ENCODE peak calls at places on chromosomes 13 and 19, in eight cellular contexts. One of them, this sample, is unnamed.

GRCh38 chr13:113671066-113672001 is 4.3 kb downstream of the GRK1 start:
- DNase-seq in endothelial cell of umbilical vein: no peak
- DNase-seq in GM12892: no peak
- DNase-seq in transverse colon: peak
- DNase-seq in GM23338: no peak
- DNase-seq in suprapubic skin: peak
- DNase-seq in H1: no peak
- DNase-seq in Panc1: no peak
- DNase-seq in this sample: peak

GRCh38 chr13:61908906-61909305 is 493.3 kb upstream of the PCDH20 start:
- DNase-seq in endothelial cell of umbilical vein: no peak
- DNase-seq in GM12892: no peak
- DNase-seq in transverse colon: no peak
- DNase-seq in GM23338: peak
- DNase-seq in suprapubic skin: no peak
- DNase-seq in H1: no peak
- DNase-seq in Panc1: no peak
- DNase-seq in this sample: no peak

GRCh38 chr19:35416331-35416730 is 31.7 kb upstream of the FFAR2 start:
- DNase-seq in endothelial cell of umbilical vein: no peak
- DNase-seq in GM12892: no peak
- DNase-seq in transverse colon: no peak
- DNase-seq in GM23338: no peak
- DNase-seq in suprapubic skin: no peak
- DNase-seq in H1: no peak
- DNase-seq in Panc1: no peak
- DNase-seq in this sample: no peak

GRCh38 chr19:40223135-40223822 is 3.2 kb downstream of the CCNP start:
- DNase-seq in endothelial cell of umbilical vein: no peak
- DNase-seq in GM12892: no peak
- DNase-seq in transverse colon: peak
- DNase-seq in GM23338: peak
- DNase-seq in suprapubic skin: no peak
- DNase-seq in H1: peak
- DNase-seq in Panc1: no peak
- DNase-seq in this sample: peak

GRCh38 chr13:107244241-107244640 is 676.3 kb upstream of the ARGLU1 start:
- DNase-seq in endothelial cell of umbilical vein: no peak
- DNase-seq in GM12892: no peak
- DNase-seq in transverse colon: no peak
- DNase-seq in GM23338: no peak
- DNase-seq in suprapubic skin: no peak
- DNase-seq in H1: no peak
- DNase-seq in Panc1: no peak
- DNase-seq in this sample: no peak

GRCh38 chr19:39246951-39247669 is 1.5 kb downstream of the IFNL4 start:
- DNase-seq in endothelial cell of umbilical vein: peak
- DNase-seq in GM12892: no peak
- DNase-seq in transverse colon: peak
- DNase-seq in GM23338: peak
- DNase-seq in suprapubic skin: no peak
- DNase-seq in H1: no peak
- DNase-seq in Panc1: no peak
- DNase-seq in this sample: no peak

GRCh38 chr19:45667620-45668341 is at the start of gene GIPR:
- DNase-seq in endothelial cell of umbilical vein: no peak
- DNase-seq in GM12892: peak
- DNase-seq in transverse colon: peak
- DNase-seq in GM23338: peak
- DNase-seq in suprapubic skin: no peak
- DNase-seq in H1: no peak
- DNase-seq in Panc1: no peak
- DNase-seq in this sample: peak

GRCh38 chr13:112447761-112448603 is 71.8 kb downstream of the SPACA7 start:
- DNase-seq in endothelial cell of umbilical vein: no peak
- DNase-seq in GM12892: no peak
- DNase-seq in transverse colon: no peak
- DNase-seq in GM23338: no peak
- DNase-seq in suprapubic skin: peak
- DNase-seq in H1: no peak
- DNase-seq in Panc1: no peak
- DNase-seq in this sample: peak

GRCh38 chr13:106089251-106089940 is 446.1 kb downstream of the EFNB2 start:
- DNase-seq in endothelial cell of umbilical vein: no peak
- DNase-seq in GM12892: no peak
- DNase-seq in transverse colon: no peak
- DNase-seq in GM23338: no peak
- DNase-seq in suprapubic skin: no peak
- DNase-seq in H1: no peak
- DNase-seq in Panc1: no peak
- DNase-seq in this sample: no peak

GRCh38 chr13:41827507-41828213 is 133.2 kb downstream of the VWA8 start:
- DNase-seq in endothelial cell of umbilical vein: peak
- DNase-seq in GM12892: no peak
- DNase-seq in transverse colon: no peak
- DNase-seq in GM23338: no peak
- DNase-seq in suprapubic skin: no peak
- DNase-seq in H1: no peak
- DNase-seq in Panc1: peak
- DNase-seq in this sample: no peak

GRCh38 chr13:103164239-103164638 is 98.0 kb upstream of the SLC10A2 start:
- DNase-seq in endothelial cell of umbilical vein: no peak
- DNase-seq in GM12892: no peak
- DNase-seq in transverse colon: no peak
- DNase-seq in GM23338: no peak
- DNase-seq in suprapubic skin: no peak
- DNase-seq in H1: no peak
- DNase-seq in Panc1: no peak
- DNase-seq in this sample: no peak

GRCh38 chr13:44439615-44440014 is 66.0 kb downstream of the SERP2 start:
- DNase-seq in endothelial cell of umbilical vein: peak
- DNase-seq in GM12892: no peak
- DNase-seq in transverse colon: no peak
- DNase-seq in GM23338: no peak
- DNase-seq in suprapubic skin: no peak
- DNase-seq in H1: no peak
- DNase-seq in Panc1: no peak
- DNase-seq in this sample: no peak
- TF ChIP-seq POLR2AphosphoS5 in endothelial cell of umbilical vein: no peak
- TF ChIP-seq POLR2AphosphoS5 in GM12892: no peak
- TF ChIP-seq POLR2AphosphoS5 in transverse colon: no peak
- TF ChIP-seq POLR2AphosphoS5 in GM23338: no peak
- TF ChIP-seq POLR2AphosphoS5 in suprapubic skin: no peak
- TF ChIP-seq POLR2AphosphoS5 in H1: no peak
- TF ChIP-seq POLR2AphosphoS5 in Panc1: no peak
- TF ChIP-seq POLR2AphosphoS5 in this sample: no peak

DNA sequence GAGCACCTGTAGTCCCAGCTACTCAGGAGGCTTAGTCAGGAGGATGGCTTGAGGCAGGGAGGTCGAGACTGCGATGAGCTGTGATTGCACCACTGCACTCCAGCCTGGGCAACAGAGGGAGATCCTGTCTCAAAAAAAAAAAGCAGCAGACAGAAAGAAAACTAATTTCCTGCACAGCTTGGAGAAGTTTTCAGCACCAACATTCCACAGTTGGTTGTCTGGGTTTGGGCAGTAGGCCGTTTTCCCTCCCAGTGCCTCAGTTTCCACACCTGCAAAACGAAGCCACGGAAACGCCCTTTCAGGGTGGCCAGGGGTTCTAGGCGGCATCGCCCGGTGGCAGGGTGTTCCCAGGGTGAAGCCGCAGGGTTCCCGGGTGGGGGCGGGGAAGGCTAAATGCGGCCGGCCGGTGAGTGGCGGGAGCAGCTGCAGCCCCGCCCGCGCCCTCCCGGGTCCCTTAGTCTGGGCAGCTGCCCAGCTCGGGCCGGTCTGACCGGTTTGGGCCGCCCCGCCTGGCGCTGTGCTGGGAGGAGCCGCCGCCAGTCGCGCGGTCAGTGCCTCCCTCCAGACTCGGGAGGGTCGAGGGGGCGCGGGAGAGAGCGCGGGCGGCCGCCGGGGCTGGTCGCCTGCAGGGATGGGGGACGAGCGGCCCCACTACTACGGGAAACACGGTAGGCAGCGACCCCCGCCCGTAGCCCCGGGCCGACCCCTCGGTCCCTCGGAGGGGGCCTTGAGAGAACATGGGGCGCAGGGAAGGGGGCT is at the start of gene SLC44A2:
- DNase-seq in endothelial cell of umbilical vein: peak
- DNase-seq in GM12892: no peak
- DNase-seq in transverse colon: peak
- DNase-seq in GM23338: peak
- DNase-seq in suprapubic skin: peak
- DNase-seq in H1: no peak
- DNase-seq in Panc1: no peak
- DNase-seq in this sample: peak
- TF ChIP-seq POLR2AphosphoS5 in endothelial cell of umbilical vein: peak
- TF ChIP-seq POLR2AphosphoS5 in GM12892: no peak
- TF ChIP-seq POLR2AphosphoS5 in transverse colon: peak
- TF ChIP-seq POLR2AphosphoS5 in GM23338: peak
- TF ChIP-seq POLR2AphosphoS5 in suprapubic skin: peak
- TF ChIP-seq POLR2AphosphoS5 in H1: peak
- TF ChIP-seq POLR2AphosphoS5 in Panc1: no peak
- TF ChIP-seq POLR2AphosphoS5 in this sample: peak

DNA sequence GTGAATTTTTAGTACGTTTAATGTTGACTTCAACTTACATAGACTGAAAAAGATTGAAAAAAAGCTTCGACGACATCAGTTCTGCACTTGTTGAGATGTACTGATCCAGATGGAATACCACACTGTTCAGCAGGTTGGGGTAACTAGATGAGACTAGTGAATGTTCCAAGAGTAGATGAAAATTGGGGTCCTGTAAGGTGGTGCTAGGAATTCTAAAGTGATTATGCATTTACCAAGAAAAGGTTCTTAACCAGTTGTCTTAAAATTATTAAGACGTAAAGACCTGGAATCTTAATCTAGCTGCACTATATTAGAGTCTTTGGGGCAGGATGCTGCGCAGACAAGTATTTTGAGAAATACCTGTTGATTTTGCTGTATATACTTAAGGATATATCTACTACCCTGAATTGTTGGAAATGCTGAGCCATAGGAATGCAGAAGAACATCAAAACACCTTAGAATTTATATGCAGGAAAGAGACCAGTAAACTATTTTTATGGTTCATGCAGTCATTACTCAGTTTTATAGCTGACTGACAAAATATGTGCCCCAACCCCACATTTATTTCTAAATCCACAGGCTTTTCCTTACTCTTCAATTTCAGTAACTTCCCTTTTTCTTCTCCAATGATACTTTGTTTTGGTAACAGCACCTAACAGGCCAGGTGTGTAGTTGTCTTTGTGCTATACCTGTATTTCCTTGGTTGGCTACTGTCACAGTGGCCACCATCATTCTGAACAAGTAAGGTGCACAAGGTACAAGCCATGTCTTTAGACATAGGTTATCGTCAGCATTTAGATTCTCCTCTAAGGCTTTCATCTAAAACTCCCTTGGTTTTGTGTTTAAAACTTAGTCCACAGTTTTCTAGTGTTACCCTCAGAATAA is 8.6 kb downstream of the MIR17HG start:
- DNase-seq in endothelial cell of umbilical vein: no peak
- DNase-seq in GM12892: no peak
- DNase-seq in transverse colon: no peak
- DNase-seq in GM23338: no peak
- DNase-seq in suprapubic skin: no peak
- DNase-seq in H1: no peak
- DNase-seq in Panc1: no peak
- DNase-seq in this sample: no peak
- TF ChIP-seq POLR2AphosphoS5 in endothelial cell of umbilical vein: no peak
- TF ChIP-seq POLR2AphosphoS5 in GM12892: peak
- TF ChIP-seq POLR2AphosphoS5 in transverse colon: no peak
- TF ChIP-seq POLR2AphosphoS5 in GM23338: peak
- TF ChIP-seq POLR2AphosphoS5 in suprapubic skin: no peak
- TF ChIP-seq POLR2AphosphoS5 in H1: peak
- TF ChIP-seq POLR2AphosphoS5 in Panc1: peak
- TF ChIP-seq POLR2AphosphoS5 in this sample: no peak

GRCh38 chr13:98450495-98451167 is 126.3 kb downstream of the STK24 start:
- DNase-seq in endothelial cell of umbilical vein: no peak
- DNase-seq in GM12892: no peak
- DNase-seq in transverse colon: no peak
- DNase-seq in GM23338: peak
- DNase-seq in suprapubic skin: no peak
- DNase-seq in H1: no peak
- DNase-seq in Panc1: no peak
- DNase-seq in this sample: no peak
- TF ChIP-seq POLR2AphosphoS5 in endothelial cell of umbilical vein: no peak
- TF ChIP-seq POLR2AphosphoS5 in GM12892: no peak
- TF ChIP-seq POLR2AphosphoS5 in transverse colon: no peak
- TF ChIP-seq POLR2AphosphoS5 in GM23338: no peak
- TF ChIP-seq POLR2AphosphoS5 in suprapubic skin: peak
- TF ChIP-seq POLR2AphosphoS5 in H1: peak
- TF ChIP-seq POLR2AphosphoS5 in Panc1: no peak
- TF ChIP-seq POLR2AphosphoS5 in this sample: no peak

GRCh38 chr19:7927605-7928333 is 1.8 kb upstream of the CTXN1 start:
- DNase-seq in endothelial cell of umbilical vein: no peak
- DNase-seq in GM12892: no peak
- DNase-seq in transverse colon: no peak
- DNase-seq in GM23338: no peak
- DNase-seq in suprapubic skin: peak
- DNase-seq in H1: no peak
- DNase-seq in Panc1: no peak
- DNase-seq in this sample: no peak
- TF ChIP-seq POLR2AphosphoS5 in endothelial cell of umbilical vein: peak
- TF ChIP-seq POLR2AphosphoS5 in GM12892: peak
- TF ChIP-seq POLR2AphosphoS5 in transverse colon: no peak
- TF ChIP-seq POLR2AphosphoS5 in GM23338: no peak
- TF ChIP-seq POLR2AphosphoS5 in suprapubic skin: no peak
- TF ChIP-seq POLR2AphosphoS5 in H1: no peak
- TF ChIP-seq POLR2AphosphoS5 in Panc1: peak
- TF ChIP-seq POLR2AphosphoS5 in this sample: no peak

DNA sequence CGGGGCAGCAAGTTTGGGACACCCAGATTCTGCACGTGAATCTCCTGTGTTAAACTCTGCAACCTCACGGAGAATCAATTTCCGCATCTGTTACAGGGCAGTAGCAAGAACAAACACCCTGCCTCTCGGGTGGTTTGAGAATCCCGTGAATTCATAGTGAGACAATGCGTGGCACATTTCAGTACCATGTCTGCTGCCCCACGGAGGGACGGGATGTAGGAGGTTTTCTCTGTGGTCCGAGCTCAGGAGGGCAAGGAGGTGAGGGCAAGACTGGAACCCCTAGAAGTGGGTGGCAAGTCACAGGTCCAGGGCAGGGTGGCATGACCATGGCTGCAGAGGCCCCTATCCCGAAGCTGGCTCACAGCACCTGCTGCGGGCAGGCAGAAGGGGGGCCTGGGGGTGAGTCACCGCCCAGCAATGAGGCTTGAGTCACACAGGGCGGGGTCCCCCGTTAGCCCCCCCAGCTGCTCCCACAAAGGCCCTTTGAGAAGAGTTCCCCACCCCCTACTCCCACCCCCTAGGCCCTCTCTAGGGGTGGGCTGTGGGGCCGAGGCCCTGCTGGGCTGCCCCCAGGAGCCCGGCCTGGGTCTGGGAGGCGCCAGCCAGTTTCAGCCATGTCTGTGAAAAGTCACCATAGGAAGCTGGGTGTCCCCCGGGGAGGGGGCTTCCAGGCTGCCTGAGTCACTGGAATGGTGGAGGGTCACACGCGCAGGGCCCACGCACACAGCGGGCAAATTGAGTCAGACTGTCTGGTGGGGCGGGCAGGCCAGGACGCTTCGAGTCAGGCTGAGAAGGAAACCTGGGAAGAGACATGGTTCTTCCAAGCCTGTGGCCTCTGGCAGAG is 25.8 kb upstream of the NANOS3 start:
- DNase-seq in endothelial cell of umbilical vein: peak
- DNase-seq in GM12892: no peak
- DNase-seq in transverse colon: peak
- DNase-seq in GM23338: no peak
- DNase-seq in suprapubic skin: peak
- DNase-seq in H1: no peak
- DNase-seq in Panc1: no peak
- DNase-seq in this sample: peak
- TF ChIP-seq POLR2AphosphoS5 in endothelial cell of umbilical vein: peak
- TF ChIP-seq POLR2AphosphoS5 in GM12892: no peak
- TF ChIP-seq POLR2AphosphoS5 in transverse colon: peak
- TF ChIP-seq POLR2AphosphoS5 in GM23338: no peak
- TF ChIP-seq POLR2AphosphoS5 in suprapubic skin: peak
- TF ChIP-seq POLR2AphosphoS5 in H1: no peak
- TF ChIP-seq POLR2AphosphoS5 in Panc1: peak
- TF ChIP-seq POLR2AphosphoS5 in this sample: peak